ENCODE peak calls at places on chromosomes 7 and 10, in seven cellular contexts. A is heart right ventricle, I is sigmoid colon, C is left ventricle myocardium inferior, J is PC-3, P is testis, B is cardiac muscle cell. N is an unnamed sample.

GRCh38 chr10:133325761-133326463 is 10.8 kb downstream of the CALY start:
- DNase-seq in A (no peak), I (no peak), C (no peak), J (no peak), P (no peak), B (peak; percentile 37), N (no peak)

GRCh38 chr7:99372275-99373085 is 2.0 kb upstream of the ARPC1B start:
- DNase-seq in A (no peak), I (peak; percentile 71), C (no peak), J (no peak), P (peak; percentile 86), B (peak; percentile 87), N (no peak)

GRCh38 chr10:91891285-91892001 is 17.8 kb downstream of the FGFBP3 start:
- DNase-seq in A (no peak), I (no peak), C (no peak), J (peak; percentile 40), P (no peak), B (no peak), N (no peak)

GRCh38 chr7:149771199-149771636 is 2.2 kb downstream of the ZNF467 start:
- DNase-seq in A (no peak), I (no peak), C (peak; percentile 34), J (peak; percentile 3), P (no peak), B (no peak), N (no peak)

GRCh38 chr10:15897282-15897681 is 37.0 kb upstream of the MINDY3 start:
- DNase-seq in A (no peak), I (no peak), C (no peak), J (peak; percentile 26), P (no peak), B (no peak), N (no peak)

GRCh38 chr7:130897515-130898419 is 163.8 kb upstream of the KLF14 start:
- DNase-seq in A (no peak), I (no peak), C (no peak), J (peak; percentile 35), P (no peak), B (no peak), N (no peak)

GRCh38 chr10:13758302-13758701 is 171.5 kb downstream of the PRPF18 start:
- DNase-seq in A (no peak), I (no peak), C (no peak), J (no peak), P (no peak), B (peak; percentile 49), N (no peak)

GRCh38 chr10:129641351-129641750 is 174.3 kb downstream of the MGMT start:
- DNase-seq in A (no peak), I (no peak), C (no peak), J (no peak), P (no peak), B (no peak), N (no peak)

GRCh38 chr10:46240684-46241565 is 45.9 kb upstream of the ANTXRL start:
- DNase-seq in A (no peak), I (no peak), C (no peak), J (no peak), P (peak; percentile 1), B (no peak), N (no peak)

GRCh38 chr7:39507866-39508551 is 58.2 kb upstream of the YAE1 start:
- DNase-seq in A (no peak), I (no peak), C (no peak), J (no peak), P (no peak), B (no peak), N (no peak)

GRCh38 chr7:18815261-18815840 is 302.1 kb downstream of the TWIST1 start:
- DNase-seq in A (no peak), I (no peak), C (no peak), J (no peak), P (no peak), B (peak; percentile 76), N (no peak)

GRCh38 chr10:120327671-120328070 is 129.4 kb upstream of the PLPP4 start:
- DNase-seq in A (no peak), I (no peak), C (no peak), J (no peak), P (no peak), B (no peak), N (no peak)

GRCh38 chr10:43943825-43944360 is 295.2 kb upstream of the ZNF32 start:
- DNase-seq in A (no peak), I (no peak), C (no peak), J (no peak), P (no peak), B (no peak), N (no peak)

GRCh38 chr7:88681682-88682081 is 77.8 kb upstream of the ZNF804B start:
- DNase-seq in A (no peak), I (no peak), C (no peak), J (no peak), P (no peak), B (no peak), N (no peak)

GRCh38 chr10:17229717-17229966 is 1.6 kb downstream of the VIM start:
- DNase-seq in A (no peak), I (no peak), C (no peak), J (no peak), P (no peak), B (no peak), N (no peak)

GRCh38 chr10:94104316-94105060 is 110.8 kb downstream of the PLCE1 start:
- DNase-seq in A (no peak), I (no peak), C (no peak), J (peak; percentile 49), P (no peak), B (no peak), N (no peak)

GRCh38 chr10:94103902-94104301 is 110.2 kb downstream of the PLCE1 start:
- DNase-seq in A (no peak), I (no peak), C (no peak), J (peak; percentile 65), P (no peak), B (no peak), N (no peak)

GRCh38 chr10:94102436-94102835 is 108.7 kb downstream of the PLCE1 start:
- DNase-seq in A (no peak), I (no peak), C (no peak), J (no peak), P (peak; percentile 43), B (no peak), N (no peak)

GRCh38 chr10:94105226-94105625 is 111.5 kb downstream of the PLCE1 start:
- DNase-seq in A (no peak), I (no peak), C (no peak), J (no peak), P (no peak), B (no peak), N (no peak)

DNA sequence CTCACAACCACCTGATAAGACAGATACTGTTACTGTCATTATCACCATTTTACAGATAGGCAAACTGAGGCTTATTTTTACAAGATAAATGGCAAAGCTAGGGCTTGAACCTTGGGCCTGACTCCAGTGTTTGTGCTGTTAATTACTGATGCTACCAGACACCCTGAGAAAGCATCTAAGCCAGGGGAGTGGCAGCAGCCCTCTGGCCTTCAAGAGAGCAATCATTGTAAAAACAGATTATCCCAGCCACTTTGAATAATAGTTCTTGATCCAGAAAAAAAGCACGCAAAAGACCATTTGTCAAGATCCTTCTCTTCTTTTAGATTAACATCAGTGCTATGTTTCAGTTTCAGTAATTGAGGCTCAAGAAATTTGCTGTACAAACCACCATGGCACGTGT is 109.5 kb downstream of the PLCE1 start:
- DNase-seq in A (no peak), I (no peak), C (no peak), J (no peak), P (no peak), B (no peak), N (no peak)
- H3K27ac ChIP-seq in A (no peak overlapping the region), I (no peak overlapping the region), C (peak overlapping the region; percentile 52), J (peak overlapping the region; percentile 93), P (no peak overlapping the region), B (no peak overlapping the region), N (no peak overlapping the region)

GRCh38 chr10:3850999-3851937 is 66.3 kb upstream of the KLF6 start:
- DNase-seq in A (no peak), I (no peak), C (no peak), J (peak; percentile 40), P (no peak), B (no peak), N (no peak)

GRCh38 chr10:3853016-3853415 is 68.0 kb upstream of the KLF6 start:
- DNase-seq in A (no peak), I (no peak), C (no peak), J (no peak), P (no peak), B (no peak), N (no peak)

GRCh38 chr10:3848768-3849643 is 64.0 kb upstream of the KLF6 start:
- DNase-seq in A (no peak), I (no peak), C (no peak), J (peak; percentile 45), P (no peak), B (no peak), N (no peak)

GRCh38 chr10:3853547-3853989 is 68.6 kb upstream of the KLF6 start:
- DNase-seq in A (no peak), I (peak; percentile 87), C (no peak), J (peak; percentile 48), P (no peak), B (no peak), N (no peak)

GRCh38 chr10:3852147-3852904 is 67.3 kb upstream of the KLF6 start:
- DNase-seq in A (no peak), I (peak; percentile 93), C (peak; percentile 34), J (peak; percentile 94), P (peak; percentile 57), B (no peak), N (peak; percentile 11)
- H3K27ac ChIP-seq in A (peak overlapping the region; percentile 10), I (peak overlapping the region; percentile 90), C (peak overlapping the region; percentile 55), J (peak overlapping the region; percentile 91), P (no peak overlapping the region), B (no peak overlapping the region), N (peak overlapping the region; percentile 29)

GRCh38 chr7:42910306-42910705 is 1.6 kb downstream of the C7orf25 start:
- DNase-seq in A (no peak), I (no peak), C (no peak), J (no peak), P (no peak), B (no peak), N (peak; percentile 17)
- H3K27ac ChIP-seq in A (no peak overlapping the region), I (no peak overlapping the region), C (no peak overlapping the region), J (no peak overlapping the region), P (no peak overlapping the region), B (no peak overlapping the region), N (no peak overlapping the region)

DNA sequence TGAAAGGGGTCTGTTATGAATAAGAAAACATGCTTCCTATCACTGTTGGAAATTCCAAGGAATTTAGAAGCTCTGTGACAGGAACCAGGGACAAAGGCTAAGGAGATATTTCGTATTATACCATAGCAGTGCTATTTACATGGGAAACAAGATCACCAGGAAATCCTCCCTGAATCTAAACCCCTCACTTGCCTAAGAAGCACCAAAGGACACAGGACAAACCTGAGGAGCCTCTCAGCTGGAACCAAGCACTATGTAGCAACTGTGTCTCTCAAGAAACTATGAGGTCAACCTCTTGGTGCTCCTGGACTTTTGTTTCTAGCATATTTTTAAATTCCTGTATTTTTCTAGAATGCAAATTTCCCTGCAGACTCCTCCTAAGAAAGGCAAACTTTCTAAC is 20.8 kb upstream of the IFIT1B start:
- DNase-seq in A (no peak), I (no peak), C (no peak), J (no peak), P (no peak), B (no peak), N (no peak)
- H3K27ac ChIP-seq in A (no peak overlapping the region), I (no peak overlapping the region), C (no peak overlapping the region), J (no peak overlapping the region), P (no peak overlapping the region), B (no peak overlapping the region), N (no peak overlapping the region)